ENCODE peak calls at places on chromosomes 16 and 17, in six cellular contexts. M is upper lobe of left lung, T is K562, L is A549, U is HepG2, V is GM12878. C is an unnamed sample.
A peak's percentile ranks its signal among the peaks of the same experiment; 100 is the strongest.

GRCh38 chr16:82456683-82457082 is 170.1 kb upstream of the CDH13 start:
- ATAC-seq in M (peak; percentile 76), T (peak; percentile 95), L (peak; percentile 86), U (peak; percentile 99), V (peak; percentile 98), C (no peak)

GRCh38 chr16:15866451-15866850 is 9.6 kb upstream of the MYH11 start:
- ATAC-seq in M (no peak), T (no peak), L (no peak), U (no peak), V (no peak), C (no peak)

GRCh38 chr17:73973881-73974409 is 229.5 kb upstream of the RPL38 start:
- ATAC-seq in M (no peak), T (no peak), L (no peak), U (no peak), V (no peak), C (no peak)

GRCh38 chr16:88489163-88489721 is 36.2 kb downstream of the ZFPM1 start:
- ATAC-seq in M (no peak), T (no peak), L (no peak), U (no peak), V (no peak), C (no peak)

GRCh38 chr16:67394271-67395104 is 1.2 kb upstream of the TPPP3 start:
- ATAC-seq in M (no peak), T (no peak), L (no peak), U (no peak), V (peak; percentile 10), C (no peak)

GRCh38 chr16:53855056-53855455 is 151.1 kb downstream of the FTO start:
- ATAC-seq in M (no peak), T (no peak), L (no peak), U (no peak), V (no peak), C (no peak)

GRCh38 chr17:82837586-82838320 is 2.1 kb downstream of the ZNF750 start:
- ATAC-seq in M (peak; percentile 48), T (no peak), L (no peak), U (peak; percentile 20), V (no peak), C (no peak)

GRCh38 chr16:11670171-11671131 is 2.2 kb downstream of the SNN start:
- ATAC-seq in M (no peak), T (no peak), L (no peak), U (no peak), V (peak; percentile 68), C (no peak)

GRCh38 chr17:49647256-49647585 is 30.7 kb downstream of the SPOP start:
- ATAC-seq in M (peak; percentile 17), T (peak; percentile 23), L (no peak), U (no peak), V (no peak), C (peak; percentile 31)

GRCh38 chr17:1087381-1088241 is 90.7 kb downstream of the TIMM22 start:
- ATAC-seq in M (peak; percentile 68), T (peak; percentile 97), L (peak; percentile 81), U (no peak), V (peak; percentile 48), C (peak; percentile 79)

GRCh38 chr16:67846063-67846319 is 742 bp upstream of the NUTF2 start:
- ATAC-seq in M (no peak), T (no peak), L (no peak), U (no peak), V (no peak), C (no peak)

GRCh38 chr16:82544378-82544777 is 82.4 kb upstream of the CDH13 start:
- ATAC-seq in M (no peak), T (no peak), L (no peak), U (no peak), V (no peak), C (no peak)

GRCh38 chr16:86073103-86073625 is 174.2 kb downstream of the IRF8 start:
- ATAC-seq in M (no peak), T (no peak), L (no peak), U (no peak), V (no peak), C (no peak)

GRCh38 chr17:31313982-31314787 is at the start of gene EVI2B:
- ATAC-seq in M (peak; percentile 68), T (peak; percentile 71), L (no peak), U (no peak), V (peak; percentile 30), C (no peak)

GRCh38 chr17:19333736-19334290 is 28.7 kb downstream of the B9D1 start:
- ATAC-seq in M (no peak), T (no peak), L (no peak), U (no peak), V (no peak), C (no peak)

GRCh38 chr17:50579399-50579798 is 18.9 kb downstream of the CACNA1G start:
- ATAC-seq in M (no peak), T (no peak), L (no peak), U (no peak), V (no peak), C (no peak)

GRCh38 chr16:66278111-66278531 is 88.4 kb upstream of the CDH5 start:
- ATAC-seq in M (peak; percentile 57), T (no peak), L (no peak), U (no peak), V (no peak), C (no peak)

GRCh38 chr16:11356573-11357331 is 11.5 kb downstream of the RMI2 start:
- ATAC-seq in M (peak; percentile 70), T (peak; percentile 90), L (peak; percentile 80), U (peak; percentile 93), V (peak; percentile 42), C (peak; percentile 42)

GRCh38 chr16:81526199-81526598 is 81.6 kb downstream of the CMIP start:
- ATAC-seq in M (no peak), T (no peak), L (no peak), U (no peak), V (no peak), C (no peak)

GRCh38 chr16:89921131-89921698 is 1.9 kb upstream of the TUBB3 start:
- ATAC-seq in M (no peak), T (no peak), L (no peak), U (peak; percentile 14), V (no peak), C (no peak)

GRCh38 chr16:86590501-86591144 is 12.3 kb downstream of the FOXL1 start:
- ATAC-seq in M (no peak), T (no peak), L (peak; percentile 93), U (no peak), V (no peak), C (no peak)

GRCh38 chr16:16042076-16042475 is 92.7 kb downstream of the ABCC1 start:
- ATAC-seq in M (no peak), T (no peak), L (no peak), U (no peak), V (no peak), C (no peak)

GRCh38 chr17:79874329-79874981 is 35.2 kb upstream of the CBX4 start:
- ATAC-seq in M (no peak), T (peak; percentile 90), L (peak; percentile 81), U (peak; percentile 76), V (peak; percentile 86), C (no peak)

GRCh38 chr16:19876501-19877059 is 8.1 kb downstream of the GPRC5B start:
- ATAC-seq in M (no peak), T (no peak), L (no peak), U (no peak), V (no peak), C (peak; percentile 35)

GRCh38 chr16:17939723-17940122 is 396.8 kb downstream of the NPIPA8 start:
- ATAC-seq in M (no peak), T (no peak), L (no peak), U (no peak), V (peak; percentile 71), C (no peak)
- TF ChIP-seq POLR2A in M (no peak), T (no peak), L (no peak), U (no peak), V (no peak), C (no peak)

GRCh38 chr17:76968707-76969597 is 100.7 kb downstream of the MGAT5B start:
- ATAC-seq in M (peak; percentile 14), T (no peak), L (no peak), U (no peak), V (peak; percentile 78), C (no peak)
- TF ChIP-seq EP300 in M (no peak), T (no peak), L (no peak), U (no peak), V (no peak), C (no peak)

GRCh38 chr16:1351582-1352362 is at the start of the genes GNPTG and TSR3:
- ATAC-seq in M (peak; percentile 89), T (peak; percentile 90), L (peak; percentile 51), U (peak; percentile 70), V (peak; percentile 98), C (peak; percentile 85)
- TF ChIP-seq POLR2A in M (no peak), T (peak; percentile 29), L (peak; percentile 61), U (peak; percentile 71), V (peak; percentile 84), C (peak; percentile 90)

GRCh38 chr17:43169561-43170139 is 1.4 kb upstream of the NBR1 start:
- ATAC-seq in M (peak; percentile 49), T (peak; percentile 37), L (peak; percentile 56), U (peak; percentile 72), V (peak; percentile 29), C (peak; percentile 10)

GRCh38 chr17:43171761-43172487 is 910 bp downstream of the NBR1 start:
- ATAC-seq in M (peak; percentile 16), T (peak; percentile 3), L (peak; percentile 12), U (no peak), V (no peak), C (no peak)

GRCh38 chr17:43170140-43170765 is 761 bp upstream of the NBR1 start:
- ATAC-seq in M (peak; percentile 94), T (peak; percentile 90), L (peak; percentile 84), U (peak; percentile 85), V (peak; percentile 89), C (peak; percentile 91)

GRCh38 chr17:43175213-43176118 is 4.5 kb downstream of the NBR1 start:
- ATAC-seq in M (no peak), T (no peak), L (no peak), U (no peak), V (no peak), C (no peak)

GRCh38 chr17:43170766-43171681 is at the start of gene NBR1:
- ATAC-seq in M (peak; percentile 94), T (peak; percentile 92), L (peak; percentile 86), U (peak; percentile 90), V (peak; percentile 88), C (peak; percentile 92)
- TF ChIP-seq EP300 in M (no peak), T (peak; percentile 58), L (no peak), U (peak; percentile 7), V (no peak), C (no peak)

GRCh38 chr16:70394853-70395252 is 44.0 kb downstream of the ST3GAL2 start:
- ATAC-seq in M (no peak), T (no peak), L (no peak), U (no peak), V (no peak), C (no peak)
- TF ChIP-seq POLR2A in M (no peak), T (no peak), L (no peak), U (no peak), V (no peak), C (no peak)